ENCODE peak calls at places on chromosome 4, in five cellular contexts. C is stimulated activated effector memory CD8-positive, alpha-beta T cell treated with anti-CD3 and anti-CD28 coated beads, Interleukin-12 subunit alpha, Interleukin-12 subunit beta, amount 100 ng/mL, for 72 hours; D is astrocyte of the hippocampus; X is stimulated activated CD4-positive, alpha-beta T cell treated with anti-CD3 and anti-CD28 coated beads, TNF-alpha, amount 100 ng/mL, for 4 hours; A is HTR-8/SVneo. P is an unnamed sample.

GRCh38 chr4:169417629-169418282 is 147.0 kb upstream of the SH3RF1 start:
- DNase-seq in X (no peak), A (no peak), C (no peak), D (no peak), P (no peak)

GRCh38 chr4:79211490-79211889 is 114.4 kb downstream of the NAA11 start:
- DNase-seq in A (no peak), D (no peak), C (no peak), X (no peak), P (no peak)

GRCh38 chr4:184596044-184596616 is 53.1 kb downstream of the CASP3 start:
- DNase-seq in D (no peak), X (no peak), C (no peak), A (no peak), P (no peak)

GRCh38 chr4:100894339-100894870 is 376.6 kb upstream of the EMCN start:
- DNase-seq in A (no peak), X (no peak), D (no peak), C (no peak), P (no peak)

GRCh38 chr4:74671074-74671698 is 123.1 kb downstream of the BTC start:
- DNase-seq in A (peak), D (peak), C (no peak), X (peak), P (no peak)

GRCh38 chr4:34935739-34936138 is 1308.6 kb downstream of the ARAP2 start:
- DNase-seq in D (no peak), X (no peak), A (no peak), C (no peak), P (no peak)

GRCh38 chr4:97394653-97395052 is 748.6 kb downstream of the STPG2 start:
- DNase-seq in D (peak), X (no peak), A (no peak), C (no peak), P (no peak)

GRCh38 chr4:14910411-14910810 is 91.9 kb upstream of the CPEB2 start:
- DNase-seq in X (no peak), D (no peak), C (no peak), A (no peak), P (no peak)

GRCh38 chr4:39319678-39320077 is 46.5 kb downstream of the RFC1 start:
- DNase-seq in D (peak), X (no peak), C (no peak), A (peak), P (no peak)

GRCh38 chr4:187770345-187770744 is 225.2 kb upstream of the ZFP42 start:
- DNase-seq in A (no peak), C (no peak), D (no peak), X (no peak), P (no peak)

GRCh38 chr4:8297691-8298485 is 28.3 kb downstream of the HTRA3 start:
- DNase-seq in A (no peak), D (no peak), X (no peak), C (no peak), P (no peak)

GRCh38 chr4:134948110-134948642 is 746.6 kb upstream of the PABPC4L start:
- DNase-seq in X (no peak), C (no peak), D (no peak), A (no peak), P (no peak)

GRCh38 chr4:31193516-31193915 is 473.3 kb downstream of the PCDH7 start:
- DNase-seq in X (no peak), A (no peak), D (no peak), C (no peak), P (no peak)

GRCh38 chr4:166315721-166316467 is 442.9 kb downstream of the TLL1 start:
- DNase-seq in C (no peak), X (no peak), A (no peak), D (no peak), P (no peak)

GRCh38 chr4:185257086-185257485 is 47.7 kb downstream of the SNX25 start:
- DNase-seq in X (no peak), A (no peak), C (no peak), D (no peak), P (no peak)

GRCh38 chr4:168781341-168781740 is 228.7 kb downstream of the CBR4 start:
- DNase-seq in X (no peak), C (no peak), D (no peak), A (no peak), P (no peak)